ENCODE peak calls at places on chromosome 11, in seven cellular contexts. X, N, Q, K, M, F and B are unnamed samples.

GRCh38 chr11:12433571-12434061 is 56.2 kb downstream of the PARVA start:
- DNase-seq in N (no peak), M (no peak), F (no peak), K (no peak), Q (no peak), X (no peak), B (no peak)

GRCh38 chr11:2581151-2581930 is 118.5 kb downstream of the KCNQ1OT1 start:
- DNase-seq in Q (no peak), N (peak; percentile 60), M (no peak), X (no peak), F (peak; percentile 3), K (no peak), B (no peak)

GRCh38 chr11:45778341-45778740 is 26.6 kb upstream of the SLC35C1 start:
- DNase-seq in X (no peak), F (no peak), K (no peak), Q (no peak), M (no peak), N (no peak), B (no peak)

GRCh38 chr11:20047755-20048154 is 112.5 kb downstream of the DBX1 start:
- DNase-seq in X (no peak), Q (no peak), M (no peak), K (no peak), N (no peak), F (no peak), B (no peak)

GRCh38 chr11:118382954-118383353 is 18.5 kb upstream of the ATP5MG start:
- DNase-seq in F (no peak), K (no peak), M (no peak), N (no peak), X (no peak), Q (no peak), B (no peak)

GRCh38 chr11:71302911-71303310 is 50.5 kb upstream of the SHANK2 start:
- DNase-seq in K (no peak), Q (no peak), N (peak; percentile 13), F (no peak), M (no peak), X (no peak), B (no peak)

GRCh38 chr11:106152013-106152412 is 74.6 kb downstream of the AASDHPPT start:
- DNase-seq in K (no peak), M (no peak), X (no peak), N (no peak), F (no peak), Q (no peak), B (no peak)

GRCh38 chr11:2883717-2884423 is 1.7 kb downstream of the CDKN1C start:
- DNase-seq in K (no peak), N (no peak), M (no peak), X (no peak), Q (no peak), F (peak; percentile 47), B (no peak)

GRCh38 chr11:65418431-65418680 is 4.2 kb upstream of the NEAT1 start:
- DNase-seq in Q (no peak), M (no peak), F (no peak), N (no peak), X (no peak), K (no peak), B (no peak)

GRCh38 chr11:128928400-128928799 is 14.3 kb downstream of the TP53AIP1 start:
- DNase-seq in M (no peak), F (no peak), K (no peak), N (no peak), X (no peak), Q (no peak), B (no peak)

GRCh38 chr11:79400717-79401330 is 40.0 kb downstream of the TENM4 start:
- DNase-seq in M (no peak), F (peak; percentile 63), X (no peak), N (no peak), K (no peak), Q (no peak), B (no peak)

GRCh38 chr11:59755701-59756495 is 722 bp downstream of the STX3 start:
- DNase-seq in M (no peak), N (peak; percentile 82), Q (peak; percentile 83), K (peak; percentile 49), F (peak; percentile 61), X (no peak), B (no peak)

GRCh38 chr11:107457205-107457557 is 444 bp downstream of the CWF19L2 start:
- DNase-seq in K (no peak), F (no peak), Q (no peak), X (no peak), M (no peak), N (no peak), B (no peak)

GRCh38 chr11:67195971-67196418 is 70.3 kb upstream of the GRK2 start:
- DNase-seq in N (no peak), K (no peak), M (no peak), F (no peak), Q (peak; percentile 37), X (no peak), B (no peak)

GRCh38 chr11:110410638-110411037 is 19.1 kb upstream of the FDX1 start:
- DNase-seq in M (no peak), N (no peak), X (no peak), Q (no peak), K (no peak), F (no peak), B (no peak)

GRCh38 chr11:1403721-1404460 is 14.2 kb downstream of the BRSK2 start:
- DNase-seq in M (no peak), X (no peak), Q (no peak), N (no peak), K (no peak), F (no peak), B (no peak)

GRCh38 chr11:117834068-117834810 is 9.7 kb upstream of the FXYD2 start:
- DNase-seq in M (no peak), X (no peak), K (no peak), N (peak; percentile 37), Q (no peak), F (no peak), B (no peak)

GRCh38 chr11:89498845-89499448 is 7.8 kb upstream of the NOX4 start:
- DNase-seq in F (no peak), M (no peak), Q (no peak), X (no peak), K (no peak), N (no peak), B (no peak)

GRCh38 chr11:66495401-66495844 is 15.0 kb upstream of the BBS1 start:
- DNase-seq in M (no peak), F (no peak), N (no peak), X (no peak), K (no peak), Q (no peak), B (no peak)

GRCh38 chr11:102430158-102430836 is 22.3 kb downstream of the TMEM123 start:
- DNase-seq in M (no peak), Q (no peak), X (no peak), F (no peak), K (no peak), N (no peak), B (no peak)

GRCh38 chr11:17014774-17015638 is 792 bp upstream of the PLEKHA7 start:
- DNase-seq in F (peak; percentile 44), Q (no peak), X (peak; percentile 12), M (no peak), K (no peak), N (peak; percentile 67), B (no peak)

GRCh38 chr11:120540744-120541143 is 29.2 kb downstream of the GRIK4 start:
- DNase-seq in M (no peak), Q (no peak), X (no peak), K (no peak), F (no peak), N (no peak), B (no peak)

GRCh38 chr11:126817523-126818450 is 182.8 kb downstream of the KIRREL3 start:
- DNase-seq in K (no peak), F (no peak), N (no peak), Q (no peak), M (no peak), X (no peak), B (no peak)

GRCh38 chr11:103927535-103927934 is 108.9 kb upstream of the DDI1 start:
- DNase-seq in N (no peak), X (no peak), M (no peak), F (no peak), K (no peak), Q (no peak), B (no peak)

GRCh38 chr11:377174-377865 is 8.0 kb downstream of the B4GALNT4 start:
- DNase-seq in Q (no peak), N (no peak), X (no peak), K (no peak), M (no peak), F (no peak), B (no peak)

GRCh38 chr11:123187221-123187620 is 7.8 kb downstream of the CLMP start:
- DNase-seq in X (no peak), Q (no peak), K (no peak), F (no peak), M (no peak), N (no peak), B (no peak)